ENCODE peak calls at places on chromosome 19, in five cellular contexts. Z, J, N, Q and W are unnamed samples.
A peak's percentile ranks its signal among the peaks of the same experiment; 100 is the strongest.

GRCh38 chr19:9645466-9645865 is 24.4 kb upstream of the ZNF561 start:
- DNase-seq in N (no peak), J (no peak), Q (no peak), Z (no peak), W (peak; percentile 49)

GRCh38 chr19:16208847-16209246 is 11.1 kb downstream of the AP1M1 start:
- DNase-seq in Q (no peak), Z (no peak), N (no peak), J (no peak), W (no peak)

GRCh38 chr19:4575267-4575793 is 15.8 kb upstream of the SEMA6B start:
- DNase-seq in Q (peak; percentile 79), Z (peak; percentile 35), J (no peak), N (peak; percentile 95), W (no peak)

GRCh38 chr19:1251503-1252220 is 3.3 kb downstream of the MIDN start:
- DNase-seq in Q (peak; percentile 87), Z (no peak), J (no peak), N (no peak), W (no peak)

GRCh38 chr19:30719991-30720329 is 347.8 kb downstream of the ZNF536 start:
- DNase-seq in Z (peak; percentile 19), Q (peak; percentile 53), N (no peak), J (no peak), W (peak; percentile 35)

GRCh38 chr19:16273005-16273404 is 51.6 kb upstream of the KLF2 start:
- DNase-seq in J (no peak), N (no peak), Q (no peak), Z (peak; percentile 56), W (no peak)

GRCh38 chr19:1873524-1874473 is 10.4 kb upstream of the KLF16 start:
- DNase-seq in N (no peak), Z (peak; percentile 72), J (no peak), Q (no peak), W (no peak)

GRCh38 chr19:591099-591958 is 1.6 kb downstream of the HCN2 start:
- DNase-seq in J (no peak), Z (no peak), Q (no peak), N (no peak), W (no peak)

GRCh38 chr19:41248895-41249294 is 15.3 kb upstream of the HNRNPUL1 start:
- DNase-seq in N (no peak), Z (no peak), Q (no peak), J (no peak), W (no peak)

GRCh38 chr19:45591004-45591637 is 6.5 kb upstream of the OPA3 start:
- DNase-seq in J (peak; percentile 68), Q (peak; percentile 58), Z (peak; percentile 43), N (no peak), W (peak; percentile 58)

GRCh38 chr19:46571495-46571894 is 29.6 kb upstream of the CALM3 start:
- DNase-seq in N (peak; percentile 14), Z (no peak), Q (no peak), J (no peak), W (peak; percentile 75)

GRCh38 chr19:3697671-3698385 is 2.4 kb downstream of the PIP5K1C start:
- DNase-seq in N (no peak), J (no peak), Z (no peak), Q (no peak), W (no peak)

GRCh38 chr19:3370214-3370720 is 3.9 kb downstream of the NFIC start:
- DNase-seq in Q (peak; percentile 65), J (no peak), N (no peak), Z (no peak), W (no peak)

GRCh38 chr19:40683437-40683836 is 7.0 kb downstream of the NUMBL start:
- DNase-seq in J (no peak), Q (no peak), N (no peak), Z (no peak), W (no peak)

GRCh38 chr19:52638601-52639000 is 446 bp upstream of the ZNF83 start:
- DNase-seq in Q (no peak), J (no peak), Z (peak; percentile 24), N (peak; percentile 28), W (no peak)

GRCh38 chr19:33407140-33407551 is 33.6 kb downstream of the CEBPG start:
- DNase-seq in N (no peak), J (no peak), Z (no peak), Q (peak; percentile 41), W (no peak)

GRCh38 chr19:8131517-8131916 is 17.9 kb downstream of the FBN3 start:
- DNase-seq in Q (no peak), N (no peak), Z (no peak), J (no peak), W (no peak)

GRCh38 chr19:8302734-8303133 is 5.4 kb downstream of the CD320 start:
- DNase-seq in Z (no peak), Q (no peak), J (no peak), N (no peak), W (no peak)

GRCh38 chr19:2040647-2041435 is 10.2 kb downstream of the MKNK2 start:
- DNase-seq in N (no peak), J (no peak), Z (no peak), Q (peak; percentile 66), W (peak; percentile 55)

GRCh38 chr19:48121066-48121465 is 10.4 kb upstream of the PLA2G4C start:
- DNase-seq in Z (no peak), N (no peak), J (no peak), Q (no peak), W (no peak)

GRCh38 chr19:10045371-10045770 is 32.1 kb downstream of the RDH8 start:
- DNase-seq in Z (no peak), N (no peak), J (no peak), Q (no peak), W (no peak)

GRCh38 chr19:33280351-33280921 is 21.9 kb downstream of the CEBPA start:
- DNase-seq in J (no peak), N (no peak), Z (no peak), Q (no peak), W (no peak)

GRCh38 chr19:53076984-53077383 is 26.2 kb downstream of the ZNF160 start:
- DNase-seq in Z (peak; percentile 78), N (peak; percentile 60), Q (no peak), J (no peak), W (peak; percentile 77)

GRCh38 chr19:21697171-21697570 is 70.2 kb downstream of the ZNF100 start:
- DNase-seq in J (no peak), N (no peak), Z (no peak), Q (no peak), W (no peak)

GRCh38 chr19:40718774-40719391 is 2.0 kb downstream of the ITPKC start:
- DNase-seq in Q (peak; percentile 88), J (peak; percentile 97), Z (peak; percentile 77), N (peak; percentile 21), W (peak; percentile 58)

GRCh38 chr19:4042731-4043082 is 24.0 kb downstream of the ZBTB7A start:
- DNase-seq in N (no peak), Q (no peak), J (peak; percentile 62), Z (no peak), W (no peak)

GRCh38 chr19:32406161-32407003 is 812 bp downstream of the DPY19L3 start:
- DNase-seq in Z (no peak), J (no peak), Q (no peak), N (no peak), W (no peak)

GRCh38 chr19:40530091-40530901 is 46.4 kb upstream of the SHKBP1 start:
- DNase-seq in Z (peak; percentile 57), N (no peak), J (peak; percentile 28), Q (no peak), W (peak; percentile 56)

GRCh38 chr19:9013988-9014387 is 3.8 kb upstream of the MUC16 start:
- DNase-seq in Z (no peak), J (no peak), Q (no peak), N (no peak), W (no peak)

GRCh38 chr19:57245066-57245465 is 4.6 kb downstream of the ZNF805 start:
- DNase-seq in J (no peak), Q (no peak), Z (no peak), N (no peak), W (no peak)

GRCh38 chr19:44954649-44955499 is at the start of gene CLPTM1:
- DNase-seq in N (peak; percentile 94), Q (peak; percentile 99), Z (peak; percentile 98), J (peak; percentile 97), W (peak; percentile 96)

GRCh38 chr19:47518139-47518538 is 3.3 kb upstream of the NAPA start:
- DNase-seq in J (no peak), Z (no peak), Q (peak; percentile 26), N (no peak), W (no peak)

GRCh38 chr19:16605552-16605951 is 22.5 kb downstream of the MED26 start:
- DNase-seq in J (no peak), Q (peak; percentile 81), N (no peak), Z (no peak), W (no peak)

DNA sequence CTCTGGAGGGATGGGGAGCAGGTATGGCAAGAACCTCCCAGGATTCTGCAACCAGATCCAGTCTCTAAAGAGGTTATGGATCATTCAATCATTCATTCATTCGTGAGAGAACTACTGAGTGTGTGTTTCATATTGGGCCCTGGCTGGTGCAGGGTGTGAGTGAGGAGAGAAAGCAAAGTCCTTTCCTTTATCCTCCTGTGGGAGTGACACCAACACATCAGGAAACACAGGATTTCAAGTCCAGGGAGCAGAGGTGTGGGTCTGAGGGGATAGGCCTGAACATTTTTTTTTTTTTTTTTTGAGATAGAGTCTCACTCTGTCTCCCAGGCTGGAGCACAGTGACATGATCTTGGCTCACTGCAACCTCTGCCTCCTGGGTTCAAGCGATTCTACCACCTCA is 3.3 kb downstream of the CEACAM1 start:
- DNase-seq in N (no peak), Q (no peak), J (no peak), Z (no peak), W (no peak)
- TF ChIP-seq CTCF in N (no peak), Q (no peak), J (no peak), Z (no peak), W (no peak)

DNA sequence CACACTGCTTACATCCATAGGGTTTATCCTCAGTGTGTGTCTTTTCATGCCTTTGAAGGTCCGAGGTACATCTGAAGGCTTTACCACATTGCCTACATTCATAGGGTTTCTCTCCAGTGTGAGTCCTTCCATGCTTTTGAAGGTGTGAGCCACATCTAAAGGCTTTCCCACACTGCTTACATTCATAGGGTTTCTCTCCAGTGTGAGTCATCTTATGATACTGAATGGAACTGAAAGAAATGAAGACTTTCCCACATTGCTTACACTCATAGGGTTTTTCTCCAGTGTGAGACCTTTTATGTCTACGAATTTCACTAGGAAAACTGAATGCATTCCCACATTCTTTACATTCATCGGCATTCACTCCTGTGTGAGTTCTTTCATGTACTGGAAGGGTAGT is 7.1 kb downstream of the ZNF20 start:
- DNase-seq in Q (no peak), Z (no peak), N (no peak), J (no peak), W (no peak)
- H3K27ac ChIP-seq in Q (no peak overlapping the region), Z (no peak overlapping the region), N (no peak overlapping the region), J (no peak overlapping the region), W (no peak overlapping the region)

GRCh38 chr19:5967994-5968430 is 9.9 kb downstream of the RANBP3 start:
- DNase-seq in Z (peak; percentile 85), J (peak; percentile 90), Q (no peak), N (peak; percentile 72), W (peak; percentile 63)
- TF ChIP-seq CTCF in Z (peak; percentile 86), J (peak; percentile 81), Q (peak; percentile 90), N (peak; percentile 88), W (peak; percentile 92)

GRCh38 chr19:11145147-11145924 is 10.2 kb downstream of the SPC24 start:
- DNase-seq in J (no peak), Q (no peak), N (no peak), Z (no peak), W (no peak)

GRCh38 chr19:11142528-11143171 is 12.9 kb downstream of the SPC24 start:
- DNase-seq in J (peak; percentile 74), N (peak; percentile 93), Z (peak; percentile 83), Q (peak; percentile 93), W (no peak)

GRCh38 chr19:11138659-11139526 is 16.7 kb downstream of the SPC24 start:
- DNase-seq in N (peak; percentile 73), Q (peak; percentile 91), Z (peak; percentile 60), J (peak; percentile 60), W (peak; percentile 78)

GRCh38 chr19:11140896-11141295 is 14.7 kb downstream of the SPC24 start:
- DNase-seq in J (no peak), N (no peak), Q (no peak), Z (no peak), W (no peak)

GRCh38 chr19:11141937-11142527 is 13.6 kb downstream of the SPC24 start:
- DNase-seq in Z (no peak), J (no peak), Q (no peak), N (no peak), W (no peak)
- H3K27ac ChIP-seq in Z (peak overlapping the region; percentile 92), J (peak overlapping the region; percentile 40), Q (peak overlapping the region; percentile 89), N (peak overlapping the region; percentile 44), W (peak overlapping the region; percentile 13)